ENCODE peak calls at places on chromosomes 7 and 10, in seven cellular contexts. P is hepatocyte, V is SJSA1, G is HCT116, U is GM06990, T is fibroblast of villous mesenchyme, I is K562. C is an unnamed sample.

GRCh38 chr7:27375958-27376357 is 133.4 kb downstream of the EVX1 start:
- DNase-seq in V (no peak), G (no peak), T (no peak), I (no peak), U (no peak), P (no peak), C (no peak)

GRCh38 chr7:68858497-68858896 is 739.8 kb upstream of the AUTS2 start:
- DNase-seq in P (no peak), U (no peak), I (no peak), T (no peak), V (no peak), G (no peak), C (no peak)

GRCh38 chr10:98270026-98270740 is 2.2 kb upstream of the LOXL4 start:
- DNase-seq in P (no peak), T (no peak), G (no peak), I (peak), V (no peak), U (no peak), C (no peak)

GRCh38 chr7:119482209-119482608 is 790.8 kb upstream of the KCND2 start:
- DNase-seq in U (peak), T (peak), P (peak), V (no peak), G (peak), I (peak), C (no peak)

GRCh38 chr7:47291461-47292051 is 290.4 kb downstream of the TNS3 start:
- DNase-seq in G (peak), I (no peak), T (peak), P (no peak), V (peak), U (peak), C (peak)

GRCh38 chr10:12728569-12728968 is 272.9 kb downstream of the CCDC3 start:
- DNase-seq in P (no peak), I (no peak), T (no peak), U (no peak), V (no peak), G (no peak), C (no peak)

GRCh38 chr7:44286618-44287487 is 38.5 kb downstream of the CAMK2B start:
- DNase-seq in I (no peak), P (no peak), U (no peak), T (no peak), G (no peak), V (no peak), C (peak)

GRCh38 chr10:31700222-31700621 is 228.4 kb downstream of the ARHGAP12 start:
- DNase-seq in G (no peak), P (no peak), I (no peak), U (no peak), V (peak), T (peak), C (no peak)

GRCh38 chr10:4678023-4678950 is 147.7 kb upstream of the AKR1E2 start:
- DNase-seq in P (peak), I (no peak), T (peak), G (no peak), U (no peak), V (peak), C (no peak)

GRCh38 chr10:84811078-84811477 is 482.7 kb downstream of the CCSER2 start:
- DNase-seq in P (no peak), I (no peak), U (no peak), V (no peak), G (no peak), T (no peak), C (no peak)

GRCh38 chr7:12570148-12570528 is 382 bp upstream of the SCIN start:
- DNase-seq in P (peak), G (no peak), T (no peak), V (no peak), U (no peak), I (no peak), C (no peak)

GRCh38 chr7:12567015-12567414 is 3.5 kb upstream of the SCIN start:
- DNase-seq in I (no peak), T (no peak), U (peak), P (no peak), G (no peak), V (no peak), C (no peak)

GRCh38 chr7:12570529-12571461 is at the start of gene SCIN:
- DNase-seq in U (peak), V (peak), I (no peak), T (no peak), G (no peak), P (peak), C (no peak)

GRCh38 chr7:12571691-12572090 is 1.2 kb downstream of the SCIN start:
- DNase-seq in G (no peak), V (no peak), P (no peak), T (no peak), I (no peak), U (no peak), C (no peak)

DNA sequence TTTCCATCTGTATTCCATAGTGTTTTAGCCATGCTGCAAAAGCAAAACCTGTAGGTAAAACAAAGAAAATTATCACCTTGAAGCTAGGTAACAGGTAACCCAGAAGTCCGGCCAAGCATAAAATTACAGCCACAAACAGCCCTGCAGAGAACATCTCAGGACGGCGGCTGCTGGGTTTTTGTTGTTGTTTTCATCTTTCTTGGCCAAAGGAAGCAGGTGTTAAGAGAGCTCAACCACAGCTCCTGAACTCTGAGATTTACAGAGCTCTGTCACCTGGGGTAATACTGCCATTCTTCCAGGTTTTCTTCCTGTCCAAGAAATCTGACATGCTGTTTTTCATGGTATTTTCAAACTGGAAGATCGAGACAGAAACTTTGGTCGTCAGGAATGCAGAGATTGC is 847 bp upstream of the SCIN start:
- DNase-seq in I (no peak), U (no peak), P (no peak), V (no peak), G (no peak), T (no peak), C (no peak)
- H3K4me3 ChIP-seq in I (no peak), U (no peak), P (no peak), V (no peak), G (peak), T (no peak), C (peak)

GRCh38 chr7:84247591-84247990 is 53.0 kb upstream of the SEMA3A start:
- DNase-seq in T (no peak), I (no peak), P (no peak), V (peak), G (no peak), U (no peak), C (no peak)
- H3K4me3 ChIP-seq in T (no peak), I (no peak), P (no peak), V (no peak), G (no peak), U (no peak), C (no peak)

GRCh38 chr10:97174937-97175336 is 10.8 kb downstream of the SLIT1 start:
- DNase-seq in I (no peak), U (no peak), G (no peak), P (no peak), T (no peak), V (no peak), C (no peak)
- H3K4me3 ChIP-seq in I (no peak), U (no peak), G (no peak), P (no peak), T (no peak), V (no peak), C (no peak)

GRCh38 chr7:1532456-1533254 is 2.2 kb downstream of the MAFK start:
- DNase-seq in T (peak), I (peak), P (peak), V (peak), G (peak), U (peak), C (peak)

GRCh38 chr7:1531263-1531978 is 919 bp downstream of the MAFK start:
- DNase-seq in G (no peak), I (no peak), P (peak), V (peak), U (peak), T (peak), C (peak)

GRCh38 chr7:1533255-1533568 is 2.7 kb downstream of the MAFK start:
- DNase-seq in P (no peak), I (no peak), G (no peak), V (no peak), T (no peak), U (no peak), C (no peak)

GRCh38 chr7:1530946-1531262 is 402 bp downstream of the MAFK start:
- DNase-seq in G (no peak), T (no peak), P (peak), I (no peak), V (no peak), U (no peak), C (no peak)

DNA sequence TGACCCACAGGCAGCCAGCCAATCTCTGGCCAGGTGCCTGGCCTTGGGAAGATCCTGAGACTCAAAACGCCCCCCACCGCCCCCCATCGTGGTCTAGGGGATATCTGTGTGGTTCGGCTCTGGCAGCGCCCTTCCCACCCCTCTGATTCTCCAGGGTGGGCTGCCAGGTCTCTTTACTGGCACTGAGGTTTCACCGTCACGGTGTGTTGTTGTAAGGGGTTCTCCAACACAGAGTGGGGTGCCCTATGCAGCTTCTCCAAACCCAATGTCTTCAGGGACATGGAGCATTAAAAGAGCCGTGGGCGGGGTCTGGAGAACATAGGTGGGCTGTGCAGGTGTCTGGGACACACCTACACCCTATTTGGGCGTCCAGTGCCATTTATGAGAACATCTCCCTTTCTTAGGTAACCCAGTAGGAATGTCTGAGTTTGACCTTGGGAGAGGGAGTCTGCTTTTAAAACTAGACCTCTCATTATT is 1.5 kb downstream of the MAFK start:
- DNase-seq in G (no peak), T (no peak), V (no peak), U (peak), P (peak), I (no peak), C (no peak)
- H3K4me3 ChIP-seq in G (peak), T (peak), V (peak), U (peak), P (peak), I (peak), C (peak)

GRCh38 chr7:124051978-124052377 is 19.1 kb upstream of the TMEM229A start:
- DNase-seq in U (no peak), T (no peak), G (no peak), I (no peak), V (no peak), P (no peak), C (no peak)

GRCh38 chr7:124058515-124058914 is 25.6 kb upstream of the TMEM229A start:
- DNase-seq in I (no peak), P (no peak), U (no peak), T (no peak), G (no peak), V (no peak), C (no peak)

GRCh38 chr7:124059375-124059774 is 26.5 kb upstream of the TMEM229A start:
- DNase-seq in T (no peak), V (no peak), U (peak), P (no peak), I (no peak), G (no peak), C (no peak)

GRCh38 chr7:124057872-124058271 is 25.0 kb upstream of the TMEM229A start:
- DNase-seq in I (no peak), U (no peak), P (no peak), V (no peak), G (no peak), T (no peak), C (no peak)

GRCh38 chr7:124056234-124056633 is 23.4 kb upstream of the TMEM229A start:
- DNase-seq in P (no peak), G (no peak), U (no peak), I (no peak), T (no peak), V (no peak), C (no peak)
- H3K4me3 ChIP-seq in P (no peak), G (no peak), U (no peak), I (no peak), T (no peak), V (no peak), C (no peak)

GRCh38 chr10:28403090-28403489 is 100.2 kb upstream of the MPP7 start:
- DNase-seq in U (peak), T (no peak), G (no peak), I (no peak), P (no peak), V (no peak), C (no peak)
- H3K4me3 ChIP-seq in U (no peak), T (no peak), G (no peak), I (no peak), P (no peak), V (no peak), C (no peak)

GRCh38 chr7:22194633-22195273 is 162.2 kb downstream of the RAPGEF5 start:
- DNase-seq in G (no peak), U (no peak), I (no peak), P (no peak), V (no peak), T (no peak), C (no peak)
- H3K4me3 ChIP-seq in G (no peak), U (no peak), I (no peak), P (no peak), V (no peak), T (no peak), C (no peak)

C was measured in suprapubic skin.